ENCODE peak calls at places on chromosomes 12 and 14, in nine cellular contexts. One of them, this sample, is unnamed.

GRCh38 chr12:30019386-30020140 is 235.8 kb upstream of the TMTC1 start:
- DNase-seq in CD4-positive, alpha-beta T cell: no peak
- DNase-seq in IMR-90: peak; percentile 13
- DNase-seq in stimulated activated CD4-positive, alpha-beta T cell treated with anti-CD3 and anti-CD28 coated beads, Interleukin-12 subunit alpha, Interleukin-12 subunit beta, amount 100 ng/mL, for 4 hours: no peak
- DNase-seq in myocyte: peak; percentile 31
- DNase-seq in Jurkat, Clone E6-1: no peak
- DNase-seq in stimulated activated CD8-positive, alpha-beta memory T cell treated with anti-CD3 and anti-CD28 coated beads, Interleukin-7, amount 100 ng/mL, for 1 hour: no peak
- DNase-seq in HS-5: no peak
- DNase-seq in lower lobe of right lung: no peak
- DNase-seq in this sample: no peak

GRCh38 chr12:122974892-122975789 is at the start of gene OGFOD2:
- DNase-seq in CD4-positive, alpha-beta T cell: peak; percentile 88
- DNase-seq in IMR-90: peak; percentile 88
- DNase-seq in stimulated activated CD4-positive, alpha-beta T cell treated with anti-CD3 and anti-CD28 coated beads, Interleukin-12 subunit alpha, Interleukin-12 subunit beta, amount 100 ng/mL, for 4 hours: peak; percentile 87
- DNase-seq in myocyte: peak; percentile 93
- DNase-seq in Jurkat, Clone E6-1: peak; percentile 90
- DNase-seq in stimulated activated CD8-positive, alpha-beta memory T cell treated with anti-CD3 and anti-CD28 coated beads, Interleukin-7, amount 100 ng/mL, for 1 hour: peak; percentile 86
- DNase-seq in HS-5: peak; percentile 70
- DNase-seq in lower lobe of right lung: peak; percentile 95
- DNase-seq in this sample: peak; percentile 96

GRCh38 chr14:24542346-24542936 is 33.6 kb downstream of the CTSG start:
- DNase-seq in CD4-positive, alpha-beta T cell: no peak
- DNase-seq in IMR-90: peak; percentile 12
- DNase-seq in stimulated activated CD4-positive, alpha-beta T cell treated with anti-CD3 and anti-CD28 coated beads, Interleukin-12 subunit alpha, Interleukin-12 subunit beta, amount 100 ng/mL, for 4 hours: no peak
- DNase-seq in myocyte: no peak
- DNase-seq in Jurkat, Clone E6-1: no peak
- DNase-seq in stimulated activated CD8-positive, alpha-beta memory T cell treated with anti-CD3 and anti-CD28 coated beads, Interleukin-7, amount 100 ng/mL, for 1 hour: no peak
- DNase-seq in HS-5: no peak
- DNase-seq in lower lobe of right lung: no peak
- DNase-seq in this sample: no peak

GRCh38 chr12:88056571-88056970 is 27.4 kb upstream of the C12orf50 start:
- DNase-seq in CD4-positive, alpha-beta T cell: no peak
- DNase-seq in IMR-90: no peak
- DNase-seq in stimulated activated CD4-positive, alpha-beta T cell treated with anti-CD3 and anti-CD28 coated beads, Interleukin-12 subunit alpha, Interleukin-12 subunit beta, amount 100 ng/mL, for 4 hours: no peak
- DNase-seq in myocyte: no peak
- DNase-seq in Jurkat, Clone E6-1: no peak
- DNase-seq in stimulated activated CD8-positive, alpha-beta memory T cell treated with anti-CD3 and anti-CD28 coated beads, Interleukin-7, amount 100 ng/mL, for 1 hour: no peak
- DNase-seq in HS-5: no peak
- DNase-seq in lower lobe of right lung: no peak
- DNase-seq in this sample: no peak

GRCh38 chr12:45299132-45299692 is 83.3 kb downstream of the ANO6 start:
- DNase-seq in CD4-positive, alpha-beta T cell: no peak
- DNase-seq in IMR-90: peak; percentile 64
- DNase-seq in stimulated activated CD4-positive, alpha-beta T cell treated with anti-CD3 and anti-CD28 coated beads, Interleukin-12 subunit alpha, Interleukin-12 subunit beta, amount 100 ng/mL, for 4 hours: no peak
- DNase-seq in myocyte: peak; percentile 38
- DNase-seq in Jurkat, Clone E6-1: no peak
- DNase-seq in stimulated activated CD8-positive, alpha-beta memory T cell treated with anti-CD3 and anti-CD28 coated beads, Interleukin-7, amount 100 ng/mL, for 1 hour: no peak
- DNase-seq in HS-5: no peak
- DNase-seq in lower lobe of right lung: no peak
- DNase-seq in this sample: no peak

GRCh38 chr12:64694130-64695078 is 64.8 kb downstream of the GNS start:
- DNase-seq in CD4-positive, alpha-beta T cell: no peak
- DNase-seq in IMR-90: no peak
- DNase-seq in stimulated activated CD4-positive, alpha-beta T cell treated with anti-CD3 and anti-CD28 coated beads, Interleukin-12 subunit alpha, Interleukin-12 subunit beta, amount 100 ng/mL, for 4 hours: no peak
- DNase-seq in myocyte: no peak
- DNase-seq in Jurkat, Clone E6-1: no peak
- DNase-seq in stimulated activated CD8-positive, alpha-beta memory T cell treated with anti-CD3 and anti-CD28 coated beads, Interleukin-7, amount 100 ng/mL, for 1 hour: no peak
- DNase-seq in HS-5: no peak
- DNase-seq in lower lobe of right lung: no peak
- DNase-seq in this sample: no peak

GRCh38 chr14:81886588-81886987 is 352.9 kb upstream of the SEL1L start:
- DNase-seq in CD4-positive, alpha-beta T cell: no peak
- DNase-seq in IMR-90: no peak
- DNase-seq in stimulated activated CD4-positive, alpha-beta T cell treated with anti-CD3 and anti-CD28 coated beads, Interleukin-12 subunit alpha, Interleukin-12 subunit beta, amount 100 ng/mL, for 4 hours: no peak
- DNase-seq in myocyte: no peak
- DNase-seq in Jurkat, Clone E6-1: no peak
- DNase-seq in stimulated activated CD8-positive, alpha-beta memory T cell treated with anti-CD3 and anti-CD28 coated beads, Interleukin-7, amount 100 ng/mL, for 1 hour: no peak
- DNase-seq in HS-5: no peak
- DNase-seq in lower lobe of right lung: no peak
- DNase-seq in this sample: no peak

GRCh38 chr12:52419656-52420055 is 13.5 kb upstream of the KRT82 start:
- DNase-seq in CD4-positive, alpha-beta T cell: no peak
- DNase-seq in IMR-90: no peak
- DNase-seq in stimulated activated CD4-positive, alpha-beta T cell treated with anti-CD3 and anti-CD28 coated beads, Interleukin-12 subunit alpha, Interleukin-12 subunit beta, amount 100 ng/mL, for 4 hours: no peak
- DNase-seq in myocyte: peak; percentile 66
- DNase-seq in Jurkat, Clone E6-1: no peak
- DNase-seq in stimulated activated CD8-positive, alpha-beta memory T cell treated with anti-CD3 and anti-CD28 coated beads, Interleukin-7, amount 100 ng/mL, for 1 hour: no peak
- DNase-seq in HS-5: no peak
- DNase-seq in lower lobe of right lung: no peak
- DNase-seq in this sample: no peak

GRCh38 chr14:30990766-30991165 is 34.7 kb upstream of the AP4S1 start:
- DNase-seq in CD4-positive, alpha-beta T cell: no peak
- DNase-seq in IMR-90: peak; percentile 54
- DNase-seq in stimulated activated CD4-positive, alpha-beta T cell treated with anti-CD3 and anti-CD28 coated beads, Interleukin-12 subunit alpha, Interleukin-12 subunit beta, amount 100 ng/mL, for 4 hours: no peak
- DNase-seq in myocyte: peak; percentile 18
- DNase-seq in Jurkat, Clone E6-1: no peak
- DNase-seq in stimulated activated CD8-positive, alpha-beta memory T cell treated with anti-CD3 and anti-CD28 coated beads, Interleukin-7, amount 100 ng/mL, for 1 hour: no peak
- DNase-seq in HS-5: no peak
- DNase-seq in lower lobe of right lung: no peak
- DNase-seq in this sample: no peak

GRCh38 chr12:110498984-110499706 is 2.8 kb downstream of the VPS29 start:
- DNase-seq in CD4-positive, alpha-beta T cell: no peak
- DNase-seq in IMR-90: peak; percentile 13
- DNase-seq in stimulated activated CD4-positive, alpha-beta T cell treated with anti-CD3 and anti-CD28 coated beads, Interleukin-12 subunit alpha, Interleukin-12 subunit beta, amount 100 ng/mL, for 4 hours: no peak
- DNase-seq in myocyte: peak; percentile 10
- DNase-seq in Jurkat, Clone E6-1: peak; percentile 12
- DNase-seq in stimulated activated CD8-positive, alpha-beta memory T cell treated with anti-CD3 and anti-CD28 coated beads, Interleukin-7, amount 100 ng/mL, for 1 hour: no peak
- DNase-seq in HS-5: peak; percentile 71
- DNase-seq in lower lobe of right lung: no peak
- DNase-seq in this sample: no peak